ENCODE peak calls at places on chromosomes 3 and 15, in five cellular contexts. I is stimulated activated CD4-positive, alpha-beta T cell treated with anti-CD3 and anti-CD28 coated beads, TNF-alpha, amount 100 ng/mL, for 4 hours; H is amniotic stem cell; W is naive thymus-derived CD8-positive, alpha-beta T cell; G is T1000. L is an unnamed sample.

GRCh38 chr3:125087768-125088391 is 32.1 kb upstream of the HEG1 start:
- DNase-seq in I (no peak), H (no peak), W (no peak), G (peak; percentile 35), L (no peak)

GRCh38 chr3:44468572-44469520 is 8.6 kb downstream of the ZNF445 start:
- DNase-seq in I (no peak), H (no peak), W (no peak), G (peak; percentile 23), L (no peak)

GRCh38 chr3:41961061-41961749 is 698 bp downstream of the ULK4 start:
- DNase-seq in I (peak; percentile 22), H (peak; percentile 41), W (peak; percentile 63), G (peak; percentile 35), L (peak; percentile 74)

GRCh38 chr3:16140116-16140893 is 34.2 kb upstream of the GALNT15 start:
- DNase-seq in I (no peak), H (no peak), W (no peak), G (no peak), L (no peak)

GRCh38 chr15:92806763-92807162 is 93.4 kb upstream of the CHD2 start:
- DNase-seq in I (no peak), H (no peak), W (no peak), G (no peak), L (no peak)

GRCh38 chr3:192913540-192913939 is 4.1 kb downstream of the MB21D2 start:
- DNase-seq in I (no peak), H (no peak), W (no peak), G (no peak), L (no peak)

GRCh38 chr3:169430687-169431404 is 232.7 kb downstream of the MECOM start:
- DNase-seq in I (no peak), H (no peak), W (no peak), G (no peak), L (peak; percentile 81)

GRCh38 chr15:59243622-59244021 is 37.0 kb downstream of the LDHAL6B start:
- DNase-seq in I (no peak), H (no peak), W (no peak), G (no peak), L (no peak)

GRCh38 chr3:117356296-117356695 is 646.7 kb downstream of the TUSC7 start:
- DNase-seq in I (no peak), H (no peak), W (no peak), G (no peak), L (no peak)

GRCh38 chr3:31968927-31969418 is 12.1 kb downstream of the OSBPL10 start:
- DNase-seq in I (no peak), H (no peak), W (no peak), G (peak; percentile 70), L (no peak)

GRCh38 chr3:62119139-62119538 is 254.2 kb downstream of the FEZF2 start:
- DNase-seq in I (no peak), H (no peak), W (no peak), G (no peak), L (no peak)

GRCh38 chr3:177787279-177788041 is 590.2 kb upstream of the TBL1XR1 start:
- DNase-seq in I (no peak), H (no peak), W (no peak), G (no peak), L (no peak)

GRCh38 chr15:96361309-96362000 is 31.0 kb downstream of the NR2F2 start:
- DNase-seq in I (no peak), H (no peak), W (no peak), G (no peak), L (no peak)

GRCh38 chr3:69212411-69213160 is 90.2 kb upstream of the LMOD3 start:
- DNase-seq in I (no peak), H (no peak), W (no peak), G (no peak), L (peak; percentile 66)

GRCh38 chr3:150497956-150498355 is 48.3 kb downstream of the SERP1 start:
- DNase-seq in I (no peak), H (peak; percentile 6), W (no peak), G (no peak), L (peak; percentile 57)

GRCh38 chr15:74036271-74037170 is 42.0 kb downstream of the PML start:
- DNase-seq in I (no peak), H (no peak), W (no peak), G (no peak), L (peak; percentile 80)

GRCh38 chr3:36653095-36653494 is 111.3 kb downstream of the DCLK3 start:
- DNase-seq in I (no peak), H (no peak), W (no peak), G (peak; percentile 8), L (no peak)

GRCh38 chr3:187736418-187736871 is 8.8 kb downstream of the BCL6 start:
- DNase-seq in I (no peak), H (no peak), W (no peak), G (no peak), L (no peak)

GRCh38 chr3:54915976-54916375 is 11.9 kb downstream of the LRTM1 start:
- DNase-seq in I (no peak), H (no peak), W (no peak), G (no peak), L (no peak)